ENCODE peak calls at places on chromosomes 6 and 20, in nine cellular contexts. B, Y, J, T, I, E, U, G and X are unnamed samples. For H3K4me1, the result is how much of the 10 kb centered on the place peaks cover.

GRCh38 chr6:43115365-43115764 is 39.3 kb downstream of the PTK7 start:
- DNase-seq in B (no peak), Y (no peak), J (no peak), T (no peak), I (no peak), E (no peak), U (no peak), G (no peak), X (peak)

GRCh38 chr6:82525775-82526515 is 162.3 kb downstream of the TPBG start:
- DNase-seq in B (no peak), Y (no peak), J (peak), T (no peak), I (no peak), E (no peak), U (no peak), G (no peak), X (no peak)

GRCh38 chr20:9616455-9616805 is 102.0 kb downstream of the LAMP5 start:
- DNase-seq in B (peak), Y (no peak), J (no peak), T (no peak), I (no peak), E (no peak), U (no peak), G (no peak), X (no peak)

GRCh38 chr20:3000852-3001523 is 42.4 kb upstream of the GNRH2 start:
- DNase-seq in B (peak), Y (peak), J (peak), T (no peak), I (no peak), E (no peak), U (peak), G (no peak), X (peak)

GRCh38 chr6:41578714-41579610 is 32.8 kb downstream of the FOXP4 start:
- DNase-seq in B (peak), Y (peak), J (peak), T (no peak), I (peak), E (no peak), U (peak), G (no peak), X (peak)

GRCh38 chr6:5205877-5206840 is 54.6 kb downstream of the LYRM4 start:
- DNase-seq in B (no peak), Y (peak), J (peak), T (no peak), I (peak), E (peak), U (peak), G (no peak), X (no peak)

GRCh38 chr6:44563397-44563796 is 175.9 kb downstream of the CDC5L start:
- DNase-seq in B (peak), Y (no peak), J (no peak), T (no peak), I (no peak), E (no peak), U (peak), G (no peak), X (peak)

GRCh38 chr6:119484598-119484997 is 135.0 kb upstream of the MAN1A1 start:
- DNase-seq in B (no peak), Y (peak), J (no peak), T (no peak), I (no peak), E (no peak), U (peak), G (no peak), X (peak)

GRCh38 chr20:49507741-49508434 is 25.4 kb upstream of the KCNB1 start:
- DNase-seq in B (no peak), Y (no peak), J (no peak), T (no peak), I (no peak), E (no peak), U (no peak), G (no peak), X (no peak)

GRCh38 chr6:134287863-134288537 is 29.9 kb downstream of the SGK1 start:
- DNase-seq in B (no peak), Y (no peak), J (peak), T (no peak), I (no peak), E (no peak), U (peak), G (no peak), X (no peak)

GRCh38 chr6:390914-391558 is 516 bp upstream of the IRF4 start:
- DNase-seq in B (peak), Y (no peak), J (peak), T (no peak), I (no peak), E (no peak), U (no peak), G (no peak), X (peak)

GRCh38 chr6:54856137-54856536 is 9.6 kb downstream of the FAM83B start:
- DNase-seq in B (peak), Y (no peak), J (no peak), T (no peak), I (peak), E (no peak), U (no peak), G (no peak), X (no peak)

GRCh38 chr6:14799928-14800327 is 445.9 kb upstream of the JARID2 start:
- DNase-seq in B (peak), Y (peak), J (peak), T (peak), I (peak), E (peak), U (peak), G (no peak), X (peak)

GRCh38 chr20:22686097-22686496 is 101.7 kb upstream of the FOXA2 start:
- DNase-seq in B (peak), Y (peak), J (peak), T (peak), I (peak), E (peak), U (peak), G (no peak), X (peak)

GRCh38 chr6:68695403-68695802 is 60.3 kb downstream of the ADGRB3 start:
- DNase-seq in B (no peak), Y (no peak), J (no peak), T (no peak), I (no peak), E (no peak), U (no peak), G (no peak), X (no peak)

GRCh38 chr6:56489559-56489958 is 153.1 kb downstream of the DST start:
- DNase-seq in B (no peak), Y (no peak), J (no peak), T (no peak), I (no peak), E (no peak), U (no peak), G (no peak), X (no peak)

GRCh38 chr6:131819507-131820228 is 11.8 kb downstream of the ENPP1 start:
- DNase-seq in B (no peak), Y (no peak), J (peak), T (no peak), I (no peak), E (no peak), U (peak), G (no peak), X (no peak)

GRCh38 chr6:166637001-166637400 is 9.9 kb upstream of the RPS6KA2 start:
- DNase-seq in B (no peak), Y (no peak), J (no peak), T (no peak), I (no peak), E (no peak), U (no peak), G (no peak), X (no peak)

GRCh38 chr6:21710908-21711627 is 117.5 kb downstream of the SOX4 start:
- DNase-seq in B (no peak), Y (no peak), J (no peak), T (no peak), I (no peak), E (no peak), U (no peak), G (no peak), X (peak)

GRCh38 chr6:105799051-105799450 is 287.1 kb upstream of the PRDM1 start:
- DNase-seq in B (no peak), Y (no peak), J (no peak), T (no peak), I (no peak), E (no peak), U (no peak), G (no peak), X (no peak)

GRCh38 chr6:168060521-168060931 is 18.5 kb downstream of the FRMD1 start:
- DNase-seq in B (peak), Y (peak), J (peak), T (no peak), I (peak), E (peak), U (peak), G (no peak), X (peak)

GRCh38 chr20:62596921-62597320 is 45.4 kb upstream of the SLCO4A1 start:
- DNase-seq in B (no peak), Y (no peak), J (no peak), T (no peak), I (no peak), E (no peak), U (no peak), G (no peak), X (no peak)

GRCh38 chr20:37518606-37519507 is 2.2 kb upstream of the NNAT start:
- DNase-seq in B (no peak), Y (no peak), J (no peak), T (peak), I (no peak), E (no peak), U (no peak), G (no peak), X (no peak)
- H3K4me1 ChIP-seq in B (half or more), Y (under half), J (under half), T (half or more), I (under half), E (under half), U (under half), G (under half), X (under half)

GRCh38 chr6:116328528-116328903 is 42.2 kb upstream of the DSE start:
- DNase-seq in B (no peak), Y (no peak), J (peak), T (no peak), I (no peak), E (no peak), U (peak), G (no peak), X (no peak)

GRCh38 chr6:116330511-116330910 is 40.2 kb upstream of the DSE start:
- DNase-seq in B (no peak), Y (no peak), J (no peak), T (no peak), I (no peak), E (no peak), U (peak), G (no peak), X (no peak)

GRCh38 chr6:116326392-116326717 is 44.4 kb upstream of the DSE start:
- DNase-seq in B (no peak), Y (no peak), J (no peak), T (no peak), I (no peak), E (no peak), U (no peak), G (no peak), X (no peak)

GRCh38 chr6:116329156-116329555 is 41.6 kb upstream of the DSE start:
- DNase-seq in B (no peak), Y (no peak), J (no peak), T (no peak), I (no peak), E (no peak), U (peak), G (no peak), X (no peak)

GRCh38 chr6:116327803-116328527 is 42.8 kb upstream of the DSE start:
- DNase-seq in B (peak), Y (no peak), J (peak), T (no peak), I (no peak), E (no peak), U (peak), G (no peak), X (peak)
- H3K4me1 ChIP-seq in B (half or more), Y (under half), J (under half), T (under half), I (under half), E (under half), U (under half), G (under half), X (under half)

GRCh38 chr6:155182103-155182502 is 81.7 kb upstream of the CLDN20 start:
- DNase-seq in B (no peak), Y (no peak), J (no peak), T (no peak), I (no peak), E (no peak), U (no peak), G (no peak), X (no peak)
- H3K4me1 ChIP-seq in B (under half), Y (under half), J (under half), T (under half), I (under half), E (under half), U (under half), G (under half), X (under half)

DNA sequence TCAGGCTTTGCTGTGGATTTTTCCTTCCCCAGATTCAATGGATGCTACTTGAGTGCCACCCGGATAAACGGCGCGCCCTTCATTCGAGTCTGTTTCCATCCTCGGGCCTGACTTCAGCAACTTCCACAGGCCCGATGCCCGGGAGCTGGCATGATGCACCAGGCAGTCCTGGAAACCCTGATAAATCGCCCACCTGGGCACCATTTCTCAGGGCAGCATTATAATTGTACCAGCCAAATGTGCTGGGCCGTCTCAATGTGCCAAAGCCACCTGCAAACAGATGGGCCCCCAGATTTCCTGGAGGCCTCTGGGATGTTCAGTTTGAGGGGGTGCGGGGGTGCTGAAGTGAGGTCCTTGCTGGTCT is 65.8 kb downstream of the NOL4L start:
- DNase-seq in B (no peak), Y (no peak), J (no peak), T (peak), I (no peak), E (no peak), U (no peak), G (no peak), X (no peak)
- H3K4me1 ChIP-seq in B (under half), Y (under half), J (under half), T (under half), I (under half), E (under half), U (under half), G (under half), X (under half)

GRCh38 chr20:56420028-56420427 is 8.0 kb downstream of the CASS4 start:
- DNase-seq in B (no peak), Y (no peak), J (no peak), T (no peak), I (no peak), E (no peak), U (no peak), G (no peak), X (no peak)

GRCh38 chr20:56420940-56421688 is 9.1 kb downstream of the CASS4 start:
- DNase-seq in B (no peak), Y (no peak), J (no peak), T (no peak), I (no peak), E (no peak), U (no peak), G (no peak), X (no peak)

GRCh38 chr20:56417911-56418310 is 5.9 kb downstream of the CASS4 start:
- DNase-seq in B (no peak), Y (no peak), J (no peak), T (no peak), I (no peak), E (no peak), U (peak), G (no peak), X (no peak)

GRCh38 chr20:56417402-56417801 is 5.3 kb downstream of the CASS4 start:
- DNase-seq in B (no peak), Y (no peak), J (no peak), T (no peak), I (no peak), E (no peak), U (no peak), G (no peak), X (no peak)

GRCh38 chr20:56418385-56418861 is 6.4 kb downstream of the CASS4 start:
- DNase-seq in B (no peak), Y (no peak), J (no peak), T (no peak), I (no peak), E (no peak), U (no peak), G (no peak), X (no peak)
- H3K4me1 ChIP-seq in B (under half), Y (under half), J (under half), T (half or more), I (under half), E (under half), U (under half), G (under half), X (under half)

DNA sequence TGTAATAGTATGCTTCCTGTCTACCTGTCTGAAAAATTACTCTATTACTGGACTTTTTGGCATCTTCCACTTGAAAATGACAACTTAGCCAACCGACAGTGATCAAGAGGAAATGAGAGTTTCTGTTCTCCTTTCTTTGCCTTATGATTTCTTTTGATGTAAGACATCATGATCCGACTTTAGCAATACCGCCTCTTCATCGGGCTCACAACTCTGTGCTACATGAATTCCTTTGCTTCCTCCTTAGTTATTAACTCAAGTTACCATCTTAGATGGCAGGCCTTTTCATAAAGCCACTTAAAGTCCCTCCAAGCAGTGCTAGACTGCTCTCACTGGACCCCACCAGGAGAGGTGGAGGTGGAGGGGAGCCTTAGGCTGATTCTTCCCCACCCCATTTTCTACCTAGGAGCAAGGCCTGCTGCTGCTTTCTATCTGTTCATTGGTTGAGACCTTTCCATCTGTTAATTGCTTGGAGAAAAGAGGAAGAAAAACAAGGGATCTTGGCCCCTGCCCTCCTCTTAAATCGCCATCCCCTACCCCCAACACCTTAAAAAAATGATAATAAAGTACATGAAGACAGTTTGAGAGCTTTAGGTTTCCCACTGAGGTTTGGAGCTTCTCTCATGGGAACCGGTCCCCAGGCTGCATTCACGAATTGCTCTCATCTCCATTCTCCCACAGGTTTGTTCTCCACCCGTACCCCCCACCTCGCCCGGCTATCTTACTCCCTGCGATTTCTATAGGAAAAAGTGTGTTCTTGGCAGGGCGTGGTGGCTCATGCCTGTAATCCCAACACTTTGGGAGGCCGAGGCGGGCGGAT is 21.6 kb upstream of the MCM3 start:
- DNase-seq in B (no peak), Y (no peak), J (no peak), T (no peak), I (no peak), E (no peak), U (no peak), G (no peak), X (no peak)
- H3K4me1 ChIP-seq in B (under half), Y (under half), J (under half), T (under half), I (under half), E (under half), U (under half), G (under half), X (under half)

GRCh38 chr20:38113401-38114325 is 51.4 kb downstream of the TGM2 start:
- DNase-seq in B (peak), Y (peak), J (peak), T (no peak), I (peak), E (no peak), U (no peak), G (no peak), X (peak)
- H3K4me1 ChIP-seq in B (under half), Y (under half), J (under half), T (under half), I (under half), E (under half), U (under half), G (under half), X (under half)